ENCODE peak calls at places on chromosome 6, in four cellular contexts. A, F, M and S are unnamed samples.

GRCh38 chr6:153096792-153097191 is 34.3 kb downstream of the RGS17 start:
- DNase-seq in A (no peak), F (no peak), M (no peak), S (no peak)

GRCh38 chr6:110042670-110043296 is 64.7 kb downstream of the GPR6 start:
- DNase-seq in A (no peak), F (no peak), M (no peak), S (no peak)

GRCh38 chr6:19866900-19867627 is 29.9 kb downstream of the ID4 start:
- DNase-seq in A (no peak), F (no peak), M (peak), S (no peak)

GRCh38 chr6:154766993-154767392 is 33.8 kb downstream of the SCAF8 start:
- DNase-seq in A (no peak), F (no peak), M (no peak), S (no peak)

GRCh38 chr6:45951771-45952529 is 63.7 kb downstream of the CLIC5 start:
- DNase-seq in A (no peak), F (no peak), M (no peak), S (no peak)

GRCh38 chr6:156197513-156197912 is 579.7 kb upstream of the ARID1B start:
- DNase-seq in A (no peak), F (no peak), M (no peak), S (no peak)

GRCh38 chr6:165988757-165989456 is 178.7 kb downstream of the TBXT start:
- DNase-seq in A (no peak), F (no peak), M (no peak), S (no peak)

GRCh38 chr6:3898270-3898994 is 49.3 kb downstream of the FAM50B start:
- DNase-seq in A (no peak), F (no peak), M (no peak), S (no peak)

GRCh38 chr6:22145823-22146379 is 150.9 kb downstream of the PRL start:
- DNase-seq in A (no peak), F (no peak), M (no peak), S (peak)

GRCh38 chr6:3088446-3088845 is 20.2 kb downstream of the RIPK1 start:
- DNase-seq in A (no peak), F (no peak), M (no peak), S (no peak)

GRCh38 chr6:15663057-15663638 is 320 bp upstream of the DTNBP1 start:
- DNase-seq in A (no peak), F (peak), M (no peak), S (no peak)

GRCh38 chr6:148027201-148027600 is 315.4 kb upstream of the SASH1 start:
- DNase-seq in A (no peak), F (no peak), M (no peak), S (no peak)

GRCh38 chr6:87932361-87932760 is 115.3 kb upstream of the SPACA1 start:
- DNase-seq in A (no peak), F (no peak), M (peak), S (no peak)

GRCh38 chr6:15357832-15358231 is 112.0 kb downstream of the JARID2 start:
- DNase-seq in A (no peak), F (peak), M (no peak), S (no peak)

GRCh38 chr6:161439093-161439492 is 165.2 kb upstream of the AGPAT4 start:
- DNase-seq in A (peak), F (no peak), M (no peak), S (no peak)

GRCh38 chr6:138818496-138819194 is 22.8 kb downstream of the ECT2L start:
- DNase-seq in A (no peak), F (peak), M (no peak), S (no peak)

GRCh38 chr6:46042355-46042999 is 26.8 kb upstream of the CLIC5 start:
- DNase-seq in A (peak), F (no peak), M (peak), S (peak)

GRCh38 chr6:26571592-26572296 is 25.0 kb upstream of the ABT1 start:
- DNase-seq in A (peak), F (peak), M (peak), S (peak)

GRCh38 chr6:155261146-155261900 is 2.5 kb upstream of the CLDN20 start:
- DNase-seq in A (no peak), F (no peak), M (peak), S (peak)

GRCh38 chr6:125094563-125094962 is 59.0 kb upstream of the TPD52L1 start:
- DNase-seq in A (no peak), F (no peak), M (no peak), S (no peak)

GRCh38 chr6:16319813-16320532 is 81.6 kb downstream of the GMPR start:
- DNase-seq in A (peak), F (peak), M (no peak), S (no peak)

GRCh38 chr6:73180718-73181619 is 44.3 kb downstream of the KHDC1L start:
- DNase-seq in A (peak), F (peak), M (peak), S (no peak)

GRCh38 chr6:107763959-107764358 is 60.2 kb downstream of the SCML4 start:
- DNase-seq in A (no peak), F (no peak), M (no peak), S (no peak)

GRCh38 chr6:81769834-81770233 is 17.4 kb upstream of the TENT5A start:
- DNase-seq in A (no peak), F (no peak), M (no peak), S (no peak)

GRCh38 chr6:156933201-156934053 is 156.2 kb downstream of the ARID1B start:
- DNase-seq in A (no peak), F (no peak), M (peak), S (peak)

GRCh38 chr6:14828146-14828705 is 417.6 kb upstream of the JARID2 start:
- DNase-seq in A (no peak), F (no peak), M (no peak), S (no peak)

GRCh38 chr6:157496534-157497095 is 115.6 kb downstream of the ZDHHC14 start:
- DNase-seq in A (no peak), F (no peak), M (no peak), S (no peak)

GRCh38 chr6:15017251-15017650 is 228.6 kb upstream of the JARID2 start:
- DNase-seq in A (peak), F (no peak), M (no peak), S (peak)

GRCh38 chr6:127015858-127016257 is 102.6 kb upstream of the RSPO3 start:
- DNase-seq in A (no peak), F (no peak), M (no peak), S (no peak)

GRCh38 chr6:11848852-11849731 is 70.5 kb upstream of the ADTRP start:
- DNase-seq in A (no peak), F (no peak), M (no peak), S (no peak)

GRCh38 chr6:164412566-164412965 is 896.8 kb downstream of the C6orf118 start:
- DNase-seq in A (no peak), F (no peak), M (no peak), S (no peak)

GRCh38 chr6:73286752-73287151 is 23.8 kb upstream of the KHDC1 start:
- DNase-seq in A (no peak), F (no peak), M (no peak), S (no peak)

GRCh38 chr6:124960757-124961467 is 1.3 kb upstream of the RNF217 start:
- DNase-seq in A (no peak), F (no peak), M (no peak), S (no peak)

GRCh38 chr6:33147807-33148666 is 44.2 kb downstream of the COL11A2 start:
- DNase-seq in A (peak), F (no peak), M (peak), S (no peak)

GRCh38 chr6:112468359-112468758 is 121.2 kb downstream of the RFPL4B start:
- DNase-seq in A (no peak), F (no peak), M (no peak), S (no peak)

GRCh38 chr6:116579143-116579542 is 7.8 kb downstream of the RWDD1 start:
- DNase-seq in A (no peak), F (no peak), M (no peak), S (no peak)

GRCh38 chr6:37409501-37409900 is 23.5 kb upstream of the CMTR1 start:
- DNase-seq in A (no peak), F (no peak), M (no peak), S (no peak)

GRCh38 chr6:37406942-37407341 is 26.1 kb upstream of the CMTR1 start:
- DNase-seq in A (no peak), F (no peak), M (no peak), S (no peak)

GRCh38 chr6:37407948-37408347 is 25.1 kb upstream of the CMTR1 start:
- DNase-seq in A (no peak), F (no peak), M (no peak), S (no peak)
- TF ChIP-seq ETV6 in A (no peak), F (no peak), M (no peak), S (no peak)

DNA sequence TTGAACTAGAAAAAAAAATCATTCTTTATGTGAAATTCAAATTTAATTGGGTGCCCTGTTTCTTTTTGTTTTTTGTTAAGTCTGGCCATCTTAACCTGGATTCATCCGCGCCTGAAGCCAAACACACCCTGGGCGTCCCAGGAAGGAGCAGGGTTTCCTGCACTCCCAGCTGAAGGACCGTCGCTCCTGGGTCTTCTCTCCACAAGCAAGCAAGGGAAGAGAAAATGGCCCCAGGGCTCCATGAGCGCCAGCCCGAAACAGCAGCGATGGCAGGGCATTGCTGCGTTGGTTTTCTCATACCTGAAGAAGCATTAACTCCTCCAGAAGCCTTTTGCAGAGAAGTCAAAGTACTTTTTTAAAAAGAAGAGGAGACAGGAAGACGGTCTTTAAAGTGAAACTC is 105.4 kb upstream of the AFDN start:
- DNase-seq in A (no peak), F (no peak), M (no peak), S (no peak)
- TF ChIP-seq CREB1 in A (no peak), F (no peak), M (no peak), S (no peak)

DNA sequence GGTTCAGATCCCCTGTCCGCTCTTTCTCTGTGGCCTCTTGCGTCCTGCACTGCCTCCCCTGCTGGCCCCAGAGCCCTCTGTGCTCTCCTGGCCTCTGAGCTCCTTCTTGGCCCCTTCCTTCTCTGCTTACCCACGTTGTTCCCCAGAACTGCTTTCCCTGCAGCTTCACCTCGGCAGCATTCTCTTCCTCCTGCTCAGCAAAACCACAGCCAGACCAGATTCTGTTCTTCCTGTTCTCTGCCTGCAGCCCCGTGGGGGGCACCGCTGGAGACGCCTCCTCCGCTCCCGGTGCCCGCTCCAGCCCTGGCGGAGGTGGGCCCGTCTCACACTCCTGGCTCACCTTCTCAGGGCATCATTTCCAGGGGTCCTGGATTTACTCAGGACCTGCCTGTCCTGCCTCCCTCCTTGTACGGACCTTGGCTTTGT is 59.7 kb downstream of the TCP11 start:
- DNase-seq in A (no peak), F (no peak), M (no peak), S (no peak)
- TF ChIP-seq ETV6 in A (no peak), F (no peak), M (no peak), S (no peak)

DNA sequence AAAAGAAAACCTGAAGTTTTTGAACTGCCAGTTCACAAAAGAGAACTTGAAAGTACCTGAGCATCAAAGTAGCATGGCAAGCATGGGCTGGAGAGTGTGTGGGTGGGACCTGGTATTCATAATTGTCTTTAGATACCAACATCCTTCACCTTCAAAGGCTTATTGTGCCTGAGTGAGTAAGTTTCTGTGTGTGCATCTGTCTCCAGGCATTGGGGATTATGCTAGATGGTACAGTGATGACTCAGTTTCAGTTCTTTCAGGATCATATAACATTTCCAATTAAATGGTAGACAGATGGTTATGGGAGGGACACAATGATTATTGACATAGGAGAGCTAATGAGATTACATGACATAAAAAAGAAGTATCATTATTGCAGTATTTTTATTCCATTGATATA is 238.5 kb downstream of the ZFAND3 start:
- DNase-seq in A (no peak), F (peak), M (peak), S (no peak)
- TF ChIP-seq CREB1 in A (no peak), F (no peak), M (no peak), S (no peak)

GRCh38 chr6:134373966-134374365 is 56.1 kb upstream of the SGK1 start:
- DNase-seq in A (no peak), F (no peak), M (no peak), S (no peak)

GRCh38 chr6:134373282-134373922 is 55.5 kb upstream of the SGK1 start:
- DNase-seq in A (no peak), F (peak), M (no peak), S (no peak)

GRCh38 chr6:134372603-134373281 is 54.8 kb upstream of the SGK1 start:
- DNase-seq in A (no peak), F (no peak), M (no peak), S (no peak)

GRCh38 chr6:134375199-134375598 is 57.3 kb upstream of the SGK1 start:
- DNase-seq in A (no peak), F (no peak), M (no peak), S (no peak)

GRCh38 chr6:134374486-134374885 is 56.6 kb upstream of the SGK1 start:
- DNase-seq in A (no peak), F (no peak), M (no peak), S (no peak)
- TF ChIP-seq ETV6 in A (no peak), F (no peak), M (no peak), S (no peak)

GRCh38 chr6:75422024-75422639 is 71.5 kb downstream of the FILIP1 start:
- DNase-seq in A (no peak), F (no peak), M (no peak), S (no peak)

GRCh38 chr6:75427342-75427741 is 66.3 kb downstream of the FILIP1 start:
- DNase-seq in A (no peak), F (no peak), M (no peak), S (no peak)

GRCh38 chr6:75428204-75428603 is 65.4 kb downstream of the FILIP1 start:
- DNase-seq in A (no peak), F (no peak), M (no peak), S (no peak)

GRCh38 chr6:75421316-75422023 is 72.1 kb downstream of the FILIP1 start:
- DNase-seq in A (no peak), F (no peak), M (no peak), S (no peak)

GRCh38 chr6:75424610-75425548 is 68.7 kb downstream of the FILIP1 start:
- DNase-seq in A (no peak), F (no peak), M (no peak), S (no peak)
- TF ChIP-seq CREB1 in A (no peak), F (no peak), M (no peak), S (no peak)

DNA sequence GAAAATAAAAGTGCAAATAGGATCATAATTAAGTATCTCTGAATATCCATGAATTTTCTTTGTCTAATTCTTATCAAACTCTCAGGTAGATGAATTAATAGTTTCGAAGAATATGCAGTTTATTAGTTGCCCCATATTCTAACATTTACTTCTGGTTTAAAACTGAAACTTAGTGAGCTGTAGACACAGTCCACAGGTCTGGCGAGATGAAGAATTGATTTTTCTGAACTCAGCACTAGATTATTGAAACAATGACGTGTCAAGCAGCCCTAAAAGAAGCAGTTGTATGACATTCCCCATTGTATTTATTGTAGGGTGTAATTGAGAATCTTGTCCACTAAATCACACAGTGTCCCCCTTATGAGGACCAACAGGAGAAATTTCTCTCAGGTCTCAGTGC is 407.1 kb downstream of the GRIK2 start:
- DNase-seq in A (no peak), F (no peak), M (no peak), S (no peak)
- TF ChIP-seq ETV6 in A (no peak), F (no peak), M (no peak), S (no peak)